ENCODE peak calls at places on chromosomes 7 and 10, in four cellular contexts. P is body of pancreas, L is bronchial epithelial cell, Z is IMR-90. H is an unnamed sample.

GRCh38 chr7:97506728-97507127 is 225.2 kb upstream of the TAC1 start:
- DNase-seq in L (no peak), Z (no peak), P (no peak), H (no peak)

GRCh38 chr10:1715821-1716220 is 21.5 kb downstream of the ADARB2 start:
- DNase-seq in Z (no peak), L (peak), P (no peak), H (no peak)

GRCh38 chr7:70178787-70179186 is 580.5 kb downstream of the AUTS2 start:
- DNase-seq in Z (no peak), P (no peak), L (peak), H (no peak)

GRCh38 chr10:48504141-48504885 is 100.6 kb downstream of the ARHGAP22 start:
- DNase-seq in Z (no peak), L (no peak), P (no peak), H (peak)

GRCh38 chr10:131979821-131980270 is 1.9 kb downstream of the BNIP3 start:
- DNase-seq in L (no peak), P (peak), Z (peak), H (peak)

GRCh38 chr10:30151581-30152389 is 92.4 kb upstream of the JCAD start:
- DNase-seq in Z (peak), P (no peak), L (peak), H (no peak)

GRCh38 chr7:22632674-22633073 is 94.3 kb upstream of the IL6 start:
- DNase-seq in P (no peak), Z (no peak), L (no peak), H (no peak)

GRCh38 chr10:100866575-100867098 is 46.1 kb upstream of the SLF2 start:
- DNase-seq in Z (no peak), L (no peak), P (no peak), H (no peak)

GRCh38 chr10:97685395-97685958 is 1.6 kb downstream of the AVPI1 start:
- DNase-seq in Z (peak), L (peak), P (no peak), H (peak)

GRCh38 chr10:25059990-25060389 is 43.6 kb downstream of the THNSL1 start:
- DNase-seq in Z (peak), L (peak), P (peak), H (peak)

GRCh38 chr7:7821517-7821916 is 103.1 kb upstream of the RPA3 start:
- DNase-seq in Z (no peak), L (no peak), P (no peak), H (no peak)

GRCh38 chr7:28165971-28166955 is 14.3 kb downstream of the JAZF1 start:
- DNase-seq in Z (peak), L (peak), P (no peak), H (no peak)

GRCh38 chr7:701086-701671 is 25.3 kb upstream of the DNAAF5 start:
- DNase-seq in L (no peak), P (no peak), Z (no peak), H (no peak)

GRCh38 chr7:123958186-123958703 is 33.2 kb downstream of the SPAM1 start:
- DNase-seq in Z (no peak), P (no peak), L (peak), H (peak)

GRCh38 chr7:84837405-84837804 is 349.5 kb downstream of the SEMA3D start:
- DNase-seq in P (no peak), Z (no peak), L (no peak), H (no peak)

GRCh38 chr10:3424102-3424803 is 251.7 kb upstream of the PITRM1 start:
- DNase-seq in L (no peak), P (no peak), Z (no peak), H (peak)

GRCh38 chr7:69599879-69600764 is 1.8 kb downstream of the AUTS2 start:
- DNase-seq in P (no peak), L (no peak), Z (no peak), H (peak)

GRCh38 chr7:43584200-43584586 is 1.3 kb downstream of the STK17A start:
- DNase-seq in P (peak), Z (peak), L (peak), H (peak)

GRCh38 chr7:15749631-15750030 is 63.1 kb upstream of the MEOX2 start:
- DNase-seq in Z (no peak), L (no peak), P (no peak), H (no peak)

GRCh38 chr10:11712761-11713160 is 29.4 kb upstream of the ECHDC3 start:
- DNase-seq in P (no peak), Z (peak), L (no peak), H (peak)

GRCh38 chr7:116607299-116607698 is 64.7 kb upstream of the MET start:
- DNase-seq in P (no peak), L (no peak), Z (no peak), H (no peak)

GRCh38 chr7:129773871-129774270 is 162.4 kb downstream of the NRF1 start:
- DNase-seq in L (no peak), P (no peak), Z (no peak), H (no peak)

GRCh38 chr7:2823124-2823523 is 21.0 kb downstream of the GNA12 start:
- DNase-seq in P (no peak), Z (no peak), L (no peak), H (peak)

GRCh38 chr10:23344251-23344841 is at the start of gene C10orf67:
- DNase-seq in Z (peak), L (no peak), P (no peak), H (peak)

GRCh38 chr10:93921338-93921737 is 27.6 kb downstream of the SLC35G1 start:
- DNase-seq in P (peak), L (no peak), Z (no peak), H (no peak)

GRCh38 chr7:35596061-35596460 is 98.9 kb downstream of the HERPUD2 start:
- DNase-seq in Z (peak), P (no peak), L (peak), H (peak)

GRCh38 chr7:29370531-29371314 is 176.1 kb downstream of the CHN2 start:
- DNase-seq in L (peak), P (peak), Z (no peak), H (peak)

GRCh38 chr10:73588656-73589055 is 2.5 kb downstream of the USP54 start:
- DNase-seq in L (peak), Z (peak), P (no peak), H (no peak)
- H3K4me3 ChIP-seq in L (no peak), Z (no peak), P (no peak), H (no peak)

GRCh38 chr7:90919766-90920165 is 323.6 kb downstream of the CDK14 start:
- DNase-seq in L (no peak), Z (no peak), P (no peak), H (no peak)
- TF ChIP-seq CTCF in L (no peak), Z (no peak), P (no peak), H (no peak)

GRCh38 chr10:8349610-8350249 is 295.2 kb downstream of the GATA3 start:
- DNase-seq in P (no peak), L (no peak), Z (no peak), H (no peak)
- H3K4me3 ChIP-seq in P (no peak), L (no peak), Z (no peak), H (no peak)

DNA sequence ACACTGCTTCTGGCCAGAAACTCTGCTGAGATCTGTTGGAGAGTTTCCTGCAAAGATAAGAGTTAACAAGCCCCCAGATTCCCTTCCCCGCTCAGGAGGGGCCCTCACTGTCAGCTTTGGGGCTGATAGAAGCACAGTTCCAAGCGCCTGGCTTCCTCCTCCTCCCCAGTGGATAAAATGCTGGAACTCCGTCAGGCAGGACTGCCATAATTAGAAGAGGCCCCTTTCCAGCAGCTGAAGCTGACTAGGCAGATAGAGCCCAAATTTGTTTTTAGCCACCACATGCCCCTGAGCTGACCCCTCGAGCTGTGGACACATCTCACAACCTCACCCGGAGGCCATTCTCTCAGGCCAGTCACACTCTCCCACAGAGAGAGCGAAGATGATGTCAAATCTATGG is 89.4 kb downstream of the TBXAS1 start:
- DNase-seq in P (no peak), Z (no peak), L (no peak), H (peak)
- TF ChIP-seq CTCF in P (no peak), Z (no peak), L (no peak), H (no peak)

GRCh38 chr10:125154529-125154928 is 5.8 kb downstream of the CTBP2 start:
- DNase-seq in L (no peak), P (no peak), Z (no peak), H (no peak)
- H3K4me3 ChIP-seq in L (no peak), P (no peak), Z (no peak), H (no peak)